ENCODE peak calls at places on chromosomes 1 and 21, in nine cellular contexts. One of them, this sample, is unnamed.

GRCh38 chr1:12690156-12690555 is 25.8 kb upstream of the AADACL3 start:
- DNase-seq in right lobe of liver: no peak
- DNase-seq in PC-3: no peak
- DNase-seq in uterus: no peak
- DNase-seq in IMR-90: no peak
- DNase-seq in lower lobe of right lung: no peak
- DNase-seq in transverse colon: peak
- DNase-seq in A549: no peak
- DNase-seq in tibial artery: no peak
- DNase-seq in this sample: no peak

GRCh38 chr1:240435996-240436566 is 175.9 kb downstream of the GREM2 start:
- DNase-seq in tibial artery: no peak
- DNase-seq in A549: no peak
- DNase-seq in transverse colon: no peak
- DNase-seq in right lobe of liver: no peak
- DNase-seq in uterus: no peak
- DNase-seq in PC-3: peak
- DNase-seq in lower lobe of right lung: no peak
- DNase-seq in IMR-90: peak
- DNase-seq in this sample: peak

GRCh38 chr1:243411472-243411871 is 155.6 kb downstream of the SDCCAG8 start:
- DNase-seq in transverse colon: no peak
- DNase-seq in lower lobe of right lung: no peak
- DNase-seq in IMR-90: no peak
- DNase-seq in uterus: no peak
- DNase-seq in A549: no peak
- DNase-seq in right lobe of liver: no peak
- DNase-seq in PC-3: no peak
- DNase-seq in tibial artery: no peak
- DNase-seq in this sample: no peak

GRCh38 chr1:220221269-220221668 is 51.0 kb downstream of the RAB3GAP2 start:
- DNase-seq in tibial artery: no peak
- DNase-seq in uterus: no peak
- DNase-seq in PC-3: no peak
- DNase-seq in A549: no peak
- DNase-seq in IMR-90: no peak
- DNase-seq in lower lobe of right lung: no peak
- DNase-seq in transverse colon: no peak
- DNase-seq in right lobe of liver: no peak
- DNase-seq in this sample: no peak

GRCh38 chr1:16249838-16250241 is 12.9 kb upstream of the CPLANE2 start:
- DNase-seq in right lobe of liver: no peak
- DNase-seq in lower lobe of right lung: no peak
- DNase-seq in transverse colon: peak
- DNase-seq in A549: no peak
- DNase-seq in IMR-90: peak
- DNase-seq in PC-3: peak
- DNase-seq in uterus: peak
- DNase-seq in tibial artery: peak
- DNase-seq in this sample: no peak

GRCh38 chr21:31888936-31889371 is 16.1 kb downstream of the HUNK start:
- DNase-seq in IMR-90: no peak
- DNase-seq in transverse colon: no peak
- DNase-seq in PC-3: peak
- DNase-seq in tibial artery: no peak
- DNase-seq in right lobe of liver: no peak
- DNase-seq in lower lobe of right lung: no peak
- DNase-seq in A549: peak
- DNase-seq in uterus: no peak
- DNase-seq in this sample: no peak

GRCh38 chr1:103931891-103932290 is 182.2 kb downstream of the AMY1C start:
- DNase-seq in A549: no peak
- DNase-seq in IMR-90: no peak
- DNase-seq in transverse colon: no peak
- DNase-seq in uterus: no peak
- DNase-seq in right lobe of liver: no peak
- DNase-seq in lower lobe of right lung: no peak
- DNase-seq in tibial artery: no peak
- DNase-seq in PC-3: peak
- DNase-seq in this sample: no peak

GRCh38 chr1:66733348-66734017 is 18.8 kb upstream of the DYNLT5 start:
- DNase-seq in PC-3: peak
- DNase-seq in transverse colon: no peak
- DNase-seq in A549: no peak
- DNase-seq in uterus: no peak
- DNase-seq in IMR-90: no peak
- DNase-seq in lower lobe of right lung: no peak
- DNase-seq in right lobe of liver: no peak
- DNase-seq in tibial artery: no peak
- DNase-seq in this sample: peak

GRCh38 chr1:33908344-33908956 is 44.6 kb downstream of the HMGB4 start:
- DNase-seq in right lobe of liver: no peak
- DNase-seq in uterus: no peak
- DNase-seq in tibial artery: no peak
- DNase-seq in transverse colon: no peak
- DNase-seq in PC-3: no peak
- DNase-seq in lower lobe of right lung: no peak
- DNase-seq in A549: no peak
- DNase-seq in IMR-90: no peak
- DNase-seq in this sample: no peak

GRCh38 chr1:4447778-4448360 is 206.5 kb upstream of the AJAP1 start:
- DNase-seq in transverse colon: no peak
- DNase-seq in A549: no peak
- DNase-seq in uterus: no peak
- DNase-seq in PC-3: no peak
- DNase-seq in IMR-90: no peak
- DNase-seq in right lobe of liver: no peak
- DNase-seq in lower lobe of right lung: no peak
- DNase-seq in tibial artery: no peak
- DNase-seq in this sample: no peak

GRCh38 chr1:3457910-3458621 is 3.6 kb downstream of the ARHGEF16 start:
- DNase-seq in lower lobe of right lung: no peak
- DNase-seq in PC-3: no peak
- DNase-seq in transverse colon: peak
- DNase-seq in uterus: no peak
- DNase-seq in right lobe of liver: no peak
- DNase-seq in tibial artery: no peak
- DNase-seq in IMR-90: no peak
- DNase-seq in A549: no peak
- DNase-seq in this sample: no peak

GRCh38 chr21:41642399-41642798 is 124.5 kb downstream of the RIPK4 start:
- DNase-seq in right lobe of liver: peak
- DNase-seq in PC-3: peak
- DNase-seq in uterus: no peak
- DNase-seq in A549: no peak
- DNase-seq in IMR-90: peak
- DNase-seq in tibial artery: no peak
- DNase-seq in transverse colon: no peak
- DNase-seq in lower lobe of right lung: no peak
- DNase-seq in this sample: no peak

GRCh38 chr1:218521414-218522169 is 176.5 kb downstream of the TGFB2 start:
- DNase-seq in PC-3: peak
- DNase-seq in transverse colon: peak
- DNase-seq in uterus: peak
- DNase-seq in IMR-90: peak
- DNase-seq in right lobe of liver: no peak
- DNase-seq in lower lobe of right lung: peak
- DNase-seq in A549: no peak
- DNase-seq in tibial artery: peak
- DNase-seq in this sample: peak

GRCh38 chr21:36487641-36488307 is 7.9 kb upstream of the CLDN14 start:
- DNase-seq in transverse colon: peak
- DNase-seq in PC-3: peak
- DNase-seq in A549: no peak
- DNase-seq in tibial artery: no peak
- DNase-seq in IMR-90: peak
- DNase-seq in uterus: no peak
- DNase-seq in right lobe of liver: peak
- DNase-seq in lower lobe of right lung: peak
- DNase-seq in this sample: peak

GRCh38 chr1:111882986-111883560 is 106.4 kb downstream of the KCND3 start:
- DNase-seq in tibial artery: no peak
- DNase-seq in lower lobe of right lung: no peak
- DNase-seq in PC-3: no peak
- DNase-seq in IMR-90: peak
- DNase-seq in A549: no peak
- DNase-seq in uterus: no peak
- DNase-seq in transverse colon: no peak
- DNase-seq in right lobe of liver: no peak
- DNase-seq in this sample: no peak

GRCh38 chr1:111886741-111887140 is 102.7 kb downstream of the KCND3 start:
- DNase-seq in lower lobe of right lung: no peak
- DNase-seq in uterus: no peak
- DNase-seq in PC-3: no peak
- DNase-seq in A549: no peak
- DNase-seq in transverse colon: no peak
- DNase-seq in right lobe of liver: no peak
- DNase-seq in IMR-90: no peak
- DNase-seq in tibial artery: no peak
- DNase-seq in this sample: no peak

GRCh38 chr1:111887385-111887784 is 102.1 kb downstream of the KCND3 start:
- DNase-seq in IMR-90: no peak
- DNase-seq in PC-3: no peak
- DNase-seq in right lobe of liver: peak
- DNase-seq in tibial artery: no peak
- DNase-seq in lower lobe of right lung: no peak
- DNase-seq in transverse colon: no peak
- DNase-seq in uterus: no peak
- DNase-seq in A549: no peak
- DNase-seq in this sample: no peak

GRCh38 chr1:111882537-111882936 is 106.9 kb downstream of the KCND3 start:
- DNase-seq in IMR-90: no peak
- DNase-seq in uterus: no peak
- DNase-seq in A549: no peak
- DNase-seq in PC-3: no peak
- DNase-seq in right lobe of liver: no peak
- DNase-seq in lower lobe of right lung: no peak
- DNase-seq in transverse colon: no peak
- DNase-seq in tibial artery: no peak
- DNase-seq in this sample: no peak

DNA sequence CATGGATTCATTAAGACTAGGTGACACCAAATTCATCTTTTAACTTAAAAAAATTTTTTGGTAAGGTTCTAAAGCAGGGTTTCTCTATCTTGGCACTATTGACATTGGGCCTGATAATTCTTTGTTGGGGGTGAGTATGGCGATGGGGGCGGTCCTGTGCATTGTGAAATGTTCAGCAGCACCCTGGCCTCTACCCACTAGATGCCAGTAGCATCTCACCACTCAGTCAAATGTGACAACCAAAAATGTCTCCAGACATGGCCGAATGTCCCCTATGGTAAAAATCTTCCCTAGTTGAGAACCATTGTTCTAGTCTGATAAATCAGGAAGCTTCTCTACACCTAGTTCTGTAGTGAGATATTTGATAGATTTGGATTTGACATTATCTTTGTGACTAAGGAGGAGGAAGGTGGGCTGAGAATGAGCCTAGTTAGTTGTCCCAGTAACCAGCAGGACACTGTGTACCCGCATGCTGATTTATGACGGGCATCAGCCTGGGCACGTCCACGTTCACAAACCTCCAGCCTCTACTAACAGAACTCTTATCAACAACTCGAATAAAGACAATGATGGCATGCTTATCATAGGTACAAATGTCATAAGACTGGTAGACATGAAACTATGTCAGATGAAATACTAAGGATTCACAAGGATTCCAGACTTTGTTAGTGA is 104.6 kb downstream of the KCND3 start:
- DNase-seq in IMR-90: no peak
- DNase-seq in transverse colon: no peak
- DNase-seq in PC-3: no peak
- DNase-seq in A549: no peak
- DNase-seq in lower lobe of right lung: no peak
- DNase-seq in right lobe of liver: no peak
- DNase-seq in uterus: no peak
- DNase-seq in tibial artery: no peak
- DNase-seq in this sample: no peak
- TF ChIP-seq CTCF in IMR-90: no peak
- TF ChIP-seq CTCF in transverse colon: no peak
- TF ChIP-seq CTCF in PC-3: no peak
- TF ChIP-seq CTCF in A549: no peak
- TF ChIP-seq CTCF in lower lobe of right lung: no peak
- TF ChIP-seq CTCF in right lobe of liver: peak
- TF ChIP-seq CTCF in uterus: no peak
- TF ChIP-seq CTCF in tibial artery: no peak
- TF ChIP-seq CTCF in this sample: no peak

GRCh38 chr1:181143081-181143859 is 54.8 kb downstream of the IER5 start:
- DNase-seq in uterus: peak
- DNase-seq in transverse colon: no peak
- DNase-seq in right lobe of liver: no peak
- DNase-seq in IMR-90: no peak
- DNase-seq in lower lobe of right lung: no peak
- DNase-seq in tibial artery: no peak
- DNase-seq in PC-3: no peak
- DNase-seq in A549: no peak
- DNase-seq in this sample: no peak
- H3K27ac ChIP-seq in uterus: peak
- H3K27ac ChIP-seq in transverse colon: peak
- H3K27ac ChIP-seq in right lobe of liver: no peak
- H3K27ac ChIP-seq in IMR-90: peak
- H3K27ac ChIP-seq in lower lobe of right lung: no peak
- H3K27ac ChIP-seq in tibial artery: no peak
- H3K27ac ChIP-seq in PC-3: peak
- H3K27ac ChIP-seq in A549: no peak
- H3K27ac ChIP-seq in this sample: no peak

GRCh38 chr1:9428601-9429368 is 110.5 kb upstream of the SLC25A33 start:
- DNase-seq in tibial artery: peak
- DNase-seq in transverse colon: peak
- DNase-seq in IMR-90: peak
- DNase-seq in lower lobe of right lung: peak
- DNase-seq in PC-3: peak
- DNase-seq in uterus: peak
- DNase-seq in A549: peak
- DNase-seq in right lobe of liver: peak
- DNase-seq in this sample: peak
- TF ChIP-seq CTCF in tibial artery: peak
- TF ChIP-seq CTCF in transverse colon: no peak
- TF ChIP-seq CTCF in IMR-90: peak
- TF ChIP-seq CTCF in lower lobe of right lung: peak
- TF ChIP-seq CTCF in PC-3: no peak
- TF ChIP-seq CTCF in uterus: peak
- TF ChIP-seq CTCF in A549: no peak
- TF ChIP-seq CTCF in right lobe of liver: no peak
- TF ChIP-seq CTCF in this sample: no peak

DNA sequence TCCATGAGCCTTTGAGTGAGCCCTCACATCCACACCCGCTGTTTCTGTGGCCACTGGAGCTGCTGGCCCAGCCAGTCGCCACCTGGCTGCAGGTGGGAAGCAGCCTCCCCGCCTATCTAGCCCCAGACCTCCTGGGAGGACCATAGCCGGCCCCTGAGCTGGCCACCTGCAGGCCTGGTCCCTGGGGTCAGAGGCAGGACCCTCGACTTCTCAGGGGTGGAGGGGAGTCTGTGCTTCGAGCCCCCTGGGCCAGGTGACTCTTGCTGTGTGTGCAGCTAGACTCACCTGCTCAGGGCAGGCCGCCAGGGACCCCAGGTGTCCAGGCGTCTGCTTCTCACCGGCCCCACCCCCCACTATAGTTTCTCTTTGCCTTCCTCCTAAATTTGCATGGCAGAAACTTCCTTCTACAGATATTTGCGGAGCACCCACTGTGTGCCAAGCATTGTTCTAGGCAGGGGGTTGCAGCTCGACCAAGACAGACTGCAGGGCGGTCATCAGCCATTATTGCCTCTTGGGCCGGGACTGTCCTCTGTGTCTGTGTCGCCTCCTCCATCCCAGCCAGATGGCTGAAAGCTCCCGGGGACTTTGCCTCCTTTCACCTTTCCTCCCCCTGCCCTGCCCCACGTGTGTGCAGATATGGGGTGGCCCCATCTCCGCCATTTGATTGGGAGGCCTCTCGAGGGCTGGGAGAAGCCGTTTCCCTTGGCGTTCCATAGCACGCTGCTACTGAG is 27.3 kb downstream of the SPSB1 start:
- DNase-seq in tibial artery: no peak
- DNase-seq in transverse colon: no peak
- DNase-seq in PC-3: no peak
- DNase-seq in IMR-90: no peak
- DNase-seq in lower lobe of right lung: no peak
- DNase-seq in right lobe of liver: no peak
- DNase-seq in uterus: no peak
- DNase-seq in A549: no peak
- DNase-seq in this sample: no peak
- H3K27ac ChIP-seq in tibial artery: peak
- H3K27ac ChIP-seq in transverse colon: peak
- H3K27ac ChIP-seq in PC-3: no peak
- H3K27ac ChIP-seq in IMR-90: no peak
- H3K27ac ChIP-seq in lower lobe of right lung: no peak
- H3K27ac ChIP-seq in right lobe of liver: no peak
- H3K27ac ChIP-seq in uterus: peak
- H3K27ac ChIP-seq in A549: no peak
- H3K27ac ChIP-seq in this sample: peak